ENCODE peak calls at places on chromosomes 16 and 17, in nine cellular contexts. H, O, S, Q, G, X, L, P and K are unnamed samples. For H3K9me3 and H3K27me3, the result is how much of the 10 kb centered on the place peaks cover.

GRCh38 chr17:50956750-50957523 is 90.8 kb upstream of the TOB1 start:
- DNase-seq in G (peak), P (peak), X (peak), L (peak), Q (peak), O (peak), H (peak), S (peak), K (peak)

GRCh38 chr17:57120814-57121213 is 35.8 kb downstream of the AKAP1 start:
- DNase-seq in O (no peak), Q (no peak), L (no peak), H (no peak), G (no peak), S (no peak), P (no peak), X (no peak), K (no peak)

GRCh38 chr17:48893646-48894508 is 1.3 kb downstream of the ATP5MC1 start:
- DNase-seq in X (no peak), P (no peak), S (no peak), Q (no peak), H (no peak), L (no peak), O (no peak), G (no peak), K (no peak)

GRCh38 chr16:49701867-49702494 is 153.9 kb downstream of the ZNF423 start:
- DNase-seq in O (no peak), L (no peak), Q (no peak), P (no peak), G (peak), S (no peak), H (peak), X (peak), K (peak)

GRCh38 chr17:62693616-62694415 is 66.3 kb downstream of the MRC2 start:
- DNase-seq in P (no peak), H (no peak), O (no peak), L (no peak), G (no peak), X (no peak), S (no peak), Q (no peak), K (no peak)

GRCh38 chr16:81744385-81744784 is 34.7 kb upstream of the PLCG2 start:
- DNase-seq in G (no peak), X (peak), S (no peak), L (no peak), O (no peak), H (no peak), Q (no peak), P (no peak), K (no peak)

GRCh38 chr16:27234171-27234570 is 30.8 kb downstream of the KDM8 start:
- DNase-seq in L (no peak), X (no peak), G (no peak), H (no peak), S (no peak), P (no peak), Q (no peak), O (no peak), K (no peak)

GRCh38 chr17:69828087-69828486 is 246.9 kb upstream of the KCNJ16 start:
- DNase-seq in L (no peak), Q (no peak), G (no peak), X (no peak), P (no peak), O (no peak), H (peak), S (no peak), K (peak)

GRCh38 chr16:11742536-11743307 is at the start of gene TXNDC11:
- DNase-seq in G (peak), X (peak), O (peak), L (peak), P (peak), Q (peak), S (peak), H (peak), K (peak)

GRCh38 chr17:31548709-31549108 is 157.2 kb downstream of the RAB11FIP4 start:
- DNase-seq in G (no peak), S (no peak), X (no peak), O (no peak), P (no peak), H (no peak), L (peak), Q (no peak), K (no peak)

GRCh38 chr16:35149550-35149949 is 1690.1 kb downstream of the TP53TG3F start:
- DNase-seq in G (no peak), Q (no peak), P (no peak), O (no peak), S (no peak), X (no peak), H (no peak), L (no peak), K (no peak)

GRCh38 chr17:51120357-51120738 is 320 bp downstream of the SPAG9 start:
- DNase-seq in Q (no peak), H (no peak), P (no peak), O (no peak), X (no peak), L (peak), G (no peak), S (peak), K (no peak)

DNA sequence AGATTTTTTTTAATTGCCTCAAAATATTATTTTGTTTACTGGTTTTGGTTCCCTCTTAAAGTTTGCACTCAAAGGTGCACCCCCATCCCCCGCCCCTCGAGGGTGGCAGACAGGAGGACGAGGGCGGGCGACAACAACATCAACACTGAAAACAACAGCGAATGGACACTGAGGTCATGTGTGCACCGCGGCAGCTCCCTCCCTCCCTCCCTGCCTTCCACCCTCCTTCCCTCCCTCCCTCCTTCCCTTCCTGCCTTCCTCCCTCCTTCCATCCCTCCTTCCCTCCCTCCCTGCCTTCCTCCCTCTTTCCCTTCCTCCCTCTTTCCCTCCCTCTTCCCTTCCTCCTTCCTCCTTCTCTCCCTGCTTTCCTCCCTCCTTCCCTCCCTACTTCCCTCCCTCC is 1.5 kb upstream of the OSGIN1 start:
- DNase-seq in P (no peak), H (no peak), Q (no peak), O (no peak), L (no peak), G (no peak), X (no peak), S (no peak), K (no peak)
- H3K9me3 ChIP-seq in P (under half), H (under half), Q (under half), O (under half), L (under half), G (under half), X (under half), S (under half), K (under half)

DNA sequence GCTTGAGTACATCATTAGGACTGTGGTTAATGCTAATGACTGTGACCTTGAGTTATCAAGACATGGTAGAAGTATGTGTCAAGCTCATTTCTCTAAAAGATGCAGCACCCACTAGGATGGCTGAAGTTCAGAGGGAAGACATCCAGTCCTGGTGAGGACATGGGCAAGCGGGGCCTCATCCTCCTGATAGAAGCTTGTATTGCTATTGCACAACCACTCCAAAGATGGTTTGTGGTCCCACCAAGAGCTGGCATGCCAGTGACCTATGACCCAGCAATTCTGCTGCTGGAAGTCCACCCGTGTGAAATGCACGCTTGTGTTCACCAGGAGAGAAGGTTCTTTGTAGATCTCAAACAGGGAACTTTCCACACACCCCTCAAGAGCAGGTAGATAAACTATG is 14.2 kb downstream of the SOX8 start:
- DNase-seq in Q (no peak), X (no peak), O (no peak), L (no peak), P (no peak), H (no peak), G (no peak), S (no peak), K (no peak)
- H3K27me3 ChIP-seq in Q (under half), X (under half), O (under half), L (under half), P (half or more), H (under half), G (under half), S (under half), K (half or more)

GRCh38 chr17:63702616-63703015 is 2.7 kb upstream of the LIMD2 start:
- DNase-seq in X (no peak), L (no peak), G (no peak), S (no peak), H (no peak), Q (no peak), P (no peak), O (no peak), K (no peak)
- H3K27ac ChIP-seq in X (no peak), L (peak), G (no peak), S (peak), H (no peak), Q (peak), P (no peak), O (peak), K (no peak)

DNA sequence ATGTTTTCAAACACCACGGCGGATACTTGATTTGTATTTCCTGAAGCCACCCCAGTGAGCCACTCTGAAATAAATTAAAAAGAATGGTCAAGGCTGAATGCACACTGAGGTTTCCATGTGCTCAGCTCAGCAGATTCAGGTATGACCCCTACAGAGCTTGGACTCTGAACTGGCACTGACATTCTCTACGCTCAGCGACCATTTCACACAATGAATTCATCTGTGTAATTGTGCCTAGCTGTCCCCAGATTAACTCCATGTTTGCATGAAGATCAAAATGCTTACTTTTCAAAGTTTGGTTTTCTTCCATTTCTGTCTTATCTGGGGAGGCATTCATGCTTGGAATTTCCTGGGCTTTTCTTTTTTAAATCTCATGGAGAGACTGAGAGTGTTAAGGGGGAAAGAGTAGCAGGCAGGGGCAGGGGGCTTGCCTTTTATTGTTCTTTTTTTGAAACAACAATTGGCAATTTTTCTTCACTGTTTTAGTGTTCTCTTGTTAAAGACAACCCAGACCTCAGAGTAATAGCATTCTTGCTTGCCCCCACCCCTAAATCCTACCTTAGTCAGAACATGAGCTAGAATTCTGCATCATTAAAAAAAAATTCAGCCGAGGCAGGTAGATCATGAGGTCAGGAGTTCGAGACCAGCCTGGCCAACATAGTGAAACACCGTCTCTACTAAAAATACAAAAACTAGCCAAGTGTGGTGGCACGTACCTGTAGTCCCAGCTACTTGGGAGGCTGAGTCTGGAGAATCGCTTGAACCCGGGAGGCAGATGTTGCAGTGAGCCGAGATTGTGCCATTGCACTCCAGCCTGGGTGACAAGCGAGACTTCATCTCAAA is 85.5 kb upstream of the HNF1B start:
- DNase-seq in O (no peak), S (no peak), G (no peak), Q (no peak), X (no peak), P (no peak), H (no peak), L (no peak), K (no peak)
- H3K9me3 ChIP-seq in O (under half), S (under half), G (under half), Q (under half), X (under half), P (under half), H (under half), L (under half), K (under half)